ENCODE peak calls at places on chromosomes 11 and 22, in eight cellular contexts. S, V, L, G, Q, Z, I and P are unnamed samples.

GRCh38 chr11:124896821-124897391 is 759 bp downstream of the ROBO4 start:
- DNase-seq in V (no peak), Q (no peak), I (no peak), Z (no peak), G (no peak), S (no peak), L (no peak), P (no peak)

GRCh38 chr11:66119348-66120133 is 49.5 kb downstream of the PACS1 start:
- DNase-seq in Z (no peak), V (no peak), G (no peak), L (no peak), I (peak; percentile 65), S (no peak), Q (no peak), P (peak; percentile 75)

GRCh38 chr11:92492372-92492771 is 267.8 kb downstream of the FAT3 start:
- DNase-seq in Q (no peak), G (no peak), V (no peak), L (no peak), S (no peak), I (no peak), Z (no peak), P (no peak)

GRCh38 chr11:64413417-64413816 is 54.5 kb downstream of the RPS6KA4 start:
- DNase-seq in Q (no peak), I (no peak), G (no peak), L (no peak), V (no peak), Z (peak; percentile 4), S (no peak), P (no peak)

GRCh38 chr11:79344765-79345164 is 96.1 kb downstream of the TENM4 start:
- DNase-seq in V (no peak), I (no peak), L (no peak), G (no peak), Q (no peak), S (no peak), Z (no peak), P (no peak)

GRCh38 chr11:132941024-132941646 is 591.2 kb downstream of the OPCML start:
- DNase-seq in Q (peak; percentile 37), L (peak; percentile 20), I (no peak), S (no peak), Z (no peak), G (no peak), V (peak; percentile 28), P (peak; percentile 26)

GRCh38 chr22:37352481-37352880 is 70.2 kb downstream of the CYTH4 start:
- DNase-seq in V (no peak), S (no peak), I (no peak), L (no peak), G (no peak), Q (no peak), Z (no peak), P (no peak)

GRCh38 chr11:35227551-35228341 is 88.8 kb downstream of the CD44 start:
- DNase-seq in L (no peak), Q (no peak), I (no peak), V (no peak), S (no peak), Z (no peak), G (no peak), P (no peak)

GRCh38 chr11:45993438-45994064 is 71.1 kb downstream of the LARGE2 start:
- DNase-seq in I (no peak), Q (no peak), V (no peak), L (no peak), Z (no peak), S (no peak), G (peak; percentile 60), P (no peak)

GRCh38 chr11:76610871-76611475 is 59.6 kb downstream of the LRRC32 start:
- DNase-seq in Q (no peak), G (peak; percentile 41), I (no peak), S (peak; percentile 35), Z (peak; percentile 75), V (no peak), L (no peak), P (peak; percentile 15)

GRCh38 chr11:92342886-92343285 is 118.3 kb downstream of the FAT3 start:
- DNase-seq in I (no peak), V (no peak), S (no peak), Q (no peak), G (no peak), L (no peak), Z (no peak), P (no peak)

GRCh38 chr11:113906038-113906437 is 1.4 kb downstream of the HTR3B start:
- DNase-seq in L (peak; percentile 54), V (no peak), Q (peak; percentile 35), S (peak; percentile 45), I (peak; percentile 21), G (no peak), Z (no peak), P (no peak)

GRCh38 chr11:18527512-18527911 is 770 bp upstream of the TSG101 start:
- DNase-seq in G (no peak), S (no peak), V (peak; percentile 12), L (no peak), I (no peak), Z (no peak), Q (no peak), P (no peak)

GRCh38 chr11:114082767-114083181 is 23.3 kb downstream of the ZBTB16 start:
- DNase-seq in S (no peak), L (no peak), I (no peak), G (peak; percentile 62), Q (no peak), V (peak; percentile 89), Z (peak; percentile 82), P (no peak)

GRCh38 chr11:82883853-82884252 is 16.4 kb downstream of the PRCP start:
- DNase-seq in V (no peak), Z (no peak), Q (no peak), S (no peak), I (no peak), L (no peak), G (no peak), P (no peak)

GRCh38 chr22:37752189-37753061 is 55.3 kb upstream of the GCAT start:
- DNase-seq in V (no peak), I (peak; percentile 76), S (no peak), L (no peak), Q (no peak), Z (peak; percentile 88), G (peak; percentile 92), P (peak; percentile 93)

GRCh38 chr22:20536590-20537324 is 29.3 kb downstream of the MED15 start:
- DNase-seq in Q (no peak), V (no peak), L (no peak), G (no peak), Z (peak; percentile 69), I (no peak), S (peak; percentile 51), P (no peak)

GRCh38 chr11:107860688-107861087 is 2.1 kb upstream of the SLC35F2 start:
- DNase-seq in Z (no peak), L (no peak), S (no peak), G (no peak), Q (no peak), V (no peak), I (no peak), P (no peak)

GRCh38 chr11:819129-819931 is 616 bp downstream of the PNPLA2 start:
- DNase-seq in Z (peak; percentile 98), I (peak; percentile 82), G (peak; percentile 94), S (no peak), L (peak; percentile 92), V (peak; percentile 84), Q (peak; percentile 88), P (peak; percentile 90)

GRCh38 chr11:64858467-64859401 is 14.3 kb upstream of the CDC42BPG start:
- DNase-seq in S (no peak), G (no peak), Q (no peak), I (no peak), L (no peak), V (no peak), Z (peak; percentile 94), P (peak; percentile 80)

GRCh38 chr11:64534391-64534801 is 56.6 kb upstream of the SLC22A12 start:
- DNase-seq in Z (peak; percentile 56), I (no peak), V (no peak), L (no peak), S (no peak), Q (no peak), G (no peak), P (no peak)

GRCh38 chr11:44614281-44614680 is 48.8 kb downstream of the CD82 start:
- DNase-seq in Q (no peak), S (no peak), Z (peak; percentile 68), L (no peak), G (no peak), V (no peak), I (no peak), P (no peak)

GRCh38 chr11:129077191-129077590 is 114.9 kb downstream of the ARHGAP32 start:
- DNase-seq in G (no peak), Z (peak; percentile 47), Q (no peak), V (no peak), S (no peak), I (no peak), L (no peak), P (no peak)

GRCh38 chr11:34397120-34397519 is 39.3 kb upstream of the ABTB2 start:
- DNase-seq in G (no peak), S (no peak), I (no peak), V (no peak), Z (no peak), Q (no peak), L (no peak), P (no peak)

GRCh38 chr11:124762624-124763155 is 600 bp upstream of the ESAM start:
- DNase-seq in S (no peak), I (peak; percentile 9), V (no peak), Q (peak; percentile 64), G (no peak), Z (peak; percentile 84), L (peak; percentile 50), P (no peak)